ENCODE peak calls at places on chromosome 21, in seven cellular contexts. V is epithelial cell of esophagus, R is retina, J is germinal center, E is AG04450, Q is T-helper 9 cell, A is amygdala. Y is an unnamed sample.

GRCh38 chr21:45108808-45109800 is 34.7 kb downstream of the ADARB1 start:
- DNase-seq in R (no peak), A (no peak), Q (no peak), E (no peak), V (no peak), J (no peak), Y (peak; percentile 50)

GRCh38 chr21:35611752-35612151 is 448.6 kb downstream of the SETD4 start:
- DNase-seq in E (no peak), Q (no peak), J (no peak), A (no peak), V (peak; percentile 25), R (no peak), Y (no peak)

GRCh38 chr21:18164933-18165332 is 79.7 kb upstream of the CHODL start:
- DNase-seq in A (no peak), Q (no peak), V (peak; percentile 28), J (no peak), R (no peak), E (no peak), Y (peak; percentile 53)

GRCh38 chr21:34871026-34871908 is 177.8 kb downstream of the RUNX1 start:
- DNase-seq in Q (no peak), R (no peak), E (no peak), J (no peak), A (no peak), V (no peak), Y (no peak)

GRCh38 chr21:46098303-46099141 is 610 bp downstream of the COL6A2 start:
- DNase-seq in E (no peak), R (peak; percentile 47), Q (no peak), V (no peak), J (no peak), A (no peak), Y (no peak)

GRCh38 chr21:39321424-39321823 is 8.0 kb upstream of the BRWD1 start:
- DNase-seq in Q (no peak), R (no peak), V (peak; percentile 72), E (no peak), J (no peak), A (no peak), Y (no peak)

GRCh38 chr21:42154237-42155044 is 64.5 kb upstream of the ABCG1 start:
- DNase-seq in Q (no peak), V (no peak), A (no peak), E (no peak), R (no peak), J (no peak), Y (no peak)

GRCh38 chr21:41632748-41633475 is 125.0 kb upstream of the TMPRSS2 start:
- DNase-seq in Q (no peak), A (no peak), J (no peak), E (no peak), V (no peak), R (no peak), Y (peak; percentile 96)

GRCh38 chr21:35840197-35840799 is 220.0 kb downstream of the SETD4 start:
- DNase-seq in R (peak; percentile 33), V (peak; percentile 86), J (peak; percentile 11), Q (peak; percentile 32), A (peak; percentile 24), E (peak; percentile 69), Y (peak; percentile 65)

GRCh38 chr21:42424848-42425602 is 21.3 kb downstream of the UBASH3A start:
- DNase-seq in V (no peak), A (no peak), Q (peak; percentile 68), R (no peak), J (peak; percentile 42), E (no peak), Y (no peak)

GRCh38 chr21:33135925-33136324 is 66.0 kb downstream of the OLIG1 start:
- DNase-seq in R (peak; percentile 55), Q (no peak), A (no peak), E (no peak), V (no peak), J (no peak), Y (no peak)

GRCh38 chr21:45078371-45078770 is 4.0 kb downstream of the ADARB1 start:
- DNase-seq in Q (no peak), A (no peak), V (no peak), E (no peak), J (no peak), R (no peak), Y (no peak)

GRCh38 chr21:45528028-45528705 is 14.1 kb downstream of the SLC19A1 start:
- DNase-seq in J (no peak), E (no peak), R (no peak), V (no peak), A (no peak), Q (no peak), Y (no peak)

GRCh38 chr21:44548922-44549321 is 2.4 kb downstream of the KRTAP10-2 start:
- DNase-seq in V (peak; percentile 5), A (no peak), R (no peak), J (no peak), E (no peak), Q (no peak), Y (no peak)

GRCh38 chr21:17370750-17371325 is 142.0 kb upstream of the CXADR start:
- DNase-seq in Q (no peak), V (no peak), A (no peak), E (no peak), J (no peak), R (peak; percentile 41), Y (no peak)

GRCh38 chr21:15804247-15804985 is 74.6 kb downstream of the USP25 start:
- DNase-seq in J (no peak), Q (no peak), A (peak; percentile 54), V (no peak), E (no peak), R (no peak), Y (no peak)

Y was measured in RPMI8226.